ENCODE peak calls at places on chromosome 20, in five cellular contexts. L is stomach, I is transverse colon, Q is RWPE2, W is natural killer cell. J is an unnamed sample.

GRCh38 chr20:48463916-48464315 is 363.9 kb downstream of the PREX1 start:
- DNase-seq in L (no peak), I (no peak), Q (peak; percentile 38), W (no peak), J (no peak)

GRCh38 chr20:3162080-3162611 is 2.5 kb upstream of the FASTKD5 start:
- DNase-seq in L (peak; percentile 42), I (no peak), Q (no peak), W (no peak), J (no peak)

GRCh38 chr20:13105864-13106457 is 97.2 kb downstream of the SPTLC3 start:
- DNase-seq in L (no peak), I (no peak), Q (no peak), W (no peak), J (no peak)

GRCh38 chr20:60038400-60038799 is 80.2 kb downstream of the CDH26 start:
- DNase-seq in L (no peak), I (no peak), Q (peak; percentile 62), W (no peak), J (peak; percentile 44)

GRCh38 chr20:60749804-60750602 is 502.1 kb upstream of the CDH4 start:
- DNase-seq in L (no peak), I (no peak), Q (no peak), W (no peak), J (no peak)

GRCh38 chr20:23205656-23206055 is 119.5 kb upstream of the CD93 start:
- DNase-seq in L (peak; percentile 63), I (peak; percentile 43), Q (no peak), W (no peak), J (no peak)

GRCh38 chr20:62495798-62496325 is 20.1 kb upstream of the GATA5 start:
- DNase-seq in L (peak; percentile 38), I (no peak), Q (no peak), W (no peak), J (no peak)

GRCh38 chr20:38485041-38485440 is 12.4 kb downstream of the RALGAPB start:
- DNase-seq in L (no peak), I (no peak), Q (no peak), W (no peak), J (no peak)

GRCh38 chr20:60057866-60058807 is 99.9 kb downstream of the CDH26 start:
- DNase-seq in L (no peak), I (peak; percentile 14), Q (peak; percentile 76), W (peak; percentile 53), J (peak; percentile 82)

GRCh38 chr20:50735813-50736212 is 4.4 kb downstream of the PARD6B start:
- DNase-seq in L (no peak), I (no peak), Q (no peak), W (no peak), J (no peak)

GRCh38 chr20:57126481-57127092 is 139.9 kb downstream of the BMP7 start:
- DNase-seq in L (no peak), I (no peak), Q (no peak), W (no peak), J (no peak)

GRCh38 chr20:38337561-38338140 is 8.6 kb upstream of the LBP start:
- DNase-seq in L (no peak), I (no peak), Q (no peak), W (no peak), J (no peak)

GRCh38 chr20:58478141-58478805 is 36.9 kb downstream of the APCDD1L start:
- DNase-seq in L (no peak), I (no peak), Q (no peak), W (no peak), J (no peak)

GRCh38 chr20:60000271-60001026 is 42.2 kb downstream of the CDH26 start:
- DNase-seq in L (no peak), I (no peak), Q (no peak), W (no peak), J (peak; percentile 42)

GRCh38 chr20:63747622-63748355 is 8.2 kb downstream of the SLC2A4RG start:
- DNase-seq in L (no peak), I (no peak), Q (no peak), W (no peak), J (no peak)

GRCh38 chr20:37856932-37857660 is 45.8 kb upstream of the VSTM2L start:
- DNase-seq in L (no peak), I (no peak), Q (no peak), W (no peak), J (no peak)

GRCh38 chr20:14925286-14925685 is 587.9 kb upstream of the FLRT3 start:
- DNase-seq in L (no peak), I (no peak), Q (no peak), W (no peak), J (no peak)

GRCh38 chr20:60272790-60273189 is 314.6 kb downstream of the CDH26 start:
- DNase-seq in L (no peak), I (no peak), Q (no peak), W (no peak), J (no peak)

GRCh38 chr20:9508240-9508661 is 6.1 kb upstream of the LAMP5 start:
- DNase-seq in L (no peak), I (no peak), Q (no peak), W (no peak), J (no peak)

GRCh38 chr20:5073154-5074049 is 46.4 kb downstream of the PCNA start:
- DNase-seq in L (peak; percentile 97), I (peak; percentile 93), Q (peak; percentile 88), W (no peak), J (peak; percentile 90)

GRCh38 chr20:1469306-1469905 is 2.8 kb upstream of the NSFL1C start:
- DNase-seq in L (no peak), I (no peak), Q (no peak), W (no peak), J (peak; percentile 65)

GRCh38 chr20:51930775-51931174 is 128.5 kb upstream of the SALL4 start:
- DNase-seq in L (no peak), I (no peak), Q (no peak), W (no peak), J (no peak)

GRCh38 chr20:57294558-57294957 is 28.1 kb upstream of the BMP7 start:
- DNase-seq in L (no peak), I (no peak), Q (no peak), W (no peak), J (no peak)

GRCh38 chr20:24460712-24461111 is 8.7 kb upstream of the SYNDIG1 start:
- DNase-seq in L (no peak), I (no peak), Q (no peak), W (no peak), J (no peak)
- TF ChIP-seq CTCF in L (no peak), I (no peak), Q (no peak), W (no peak), J (no peak)

DNA sequence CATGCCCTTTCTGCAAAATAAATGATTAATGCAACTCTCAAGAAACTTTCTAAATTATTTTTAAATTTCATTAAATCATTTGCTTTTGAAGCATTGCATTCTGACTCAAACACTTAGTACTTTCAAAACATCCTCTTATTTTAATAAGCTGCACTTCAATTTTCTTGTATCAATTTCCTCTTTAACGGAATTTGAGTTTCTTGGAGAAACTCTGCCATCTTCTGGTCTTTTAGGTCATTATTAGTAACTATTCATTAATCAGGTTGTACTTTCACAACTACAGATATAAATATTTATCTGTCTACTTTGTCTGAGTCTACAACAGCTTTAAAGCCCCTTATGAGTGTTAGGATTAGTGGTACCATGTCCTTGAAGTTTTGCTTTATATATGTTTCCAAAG is 30.2 kb downstream of the TMX4 start:
- DNase-seq in L (no peak), I (no peak), Q (no peak), W (no peak), J (no peak)
- TF ChIP-seq CTCF in L (no peak), I (no peak), Q (no peak), W (no peak), J (no peak)

DNA sequence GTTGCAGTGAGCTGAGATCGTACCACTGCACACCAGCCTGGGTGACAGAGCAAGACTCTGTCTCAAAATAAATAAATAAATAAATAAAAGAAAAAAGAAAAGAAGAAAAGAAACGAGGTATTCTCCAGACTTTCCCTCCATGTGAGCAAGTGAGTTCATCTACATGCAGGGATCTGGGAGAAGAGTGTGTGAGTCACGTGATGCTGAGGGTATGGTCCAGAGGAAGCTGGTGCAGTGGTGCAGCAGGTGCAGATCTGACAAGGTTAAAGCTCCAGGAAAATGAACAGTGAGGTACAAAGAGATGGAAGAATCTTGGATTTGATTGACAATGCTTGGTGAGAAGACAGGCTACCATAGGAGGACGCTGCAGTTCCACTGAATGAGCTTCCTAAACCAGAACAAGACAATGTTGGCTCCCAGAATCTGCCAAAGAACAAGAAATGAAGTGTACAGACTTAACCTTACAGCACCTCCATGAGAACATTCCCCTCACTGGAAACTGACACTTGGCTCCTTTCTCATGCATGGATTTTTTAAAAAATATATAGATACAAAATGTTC is 79.5 kb upstream of the BTBD3 start:
- DNase-seq in L (no peak), I (no peak), Q (no peak), W (no peak), J (no peak)
- TF ChIP-seq CTCF in L (no peak), I (no peak), Q (no peak), W (no peak), J (no peak)

GRCh38 chr20:46406200-46406985 is at the start of gene ELMO2:
- DNase-seq in L (peak; percentile 99), I (peak; percentile 98), Q (peak; percentile 100), W (peak; percentile 92), J (peak; percentile 97)
- TF ChIP-seq CTCF in L (peak; percentile 31), I (peak; percentile 56), Q (no peak), W (no peak), J (peak; percentile 26)

DNA sequence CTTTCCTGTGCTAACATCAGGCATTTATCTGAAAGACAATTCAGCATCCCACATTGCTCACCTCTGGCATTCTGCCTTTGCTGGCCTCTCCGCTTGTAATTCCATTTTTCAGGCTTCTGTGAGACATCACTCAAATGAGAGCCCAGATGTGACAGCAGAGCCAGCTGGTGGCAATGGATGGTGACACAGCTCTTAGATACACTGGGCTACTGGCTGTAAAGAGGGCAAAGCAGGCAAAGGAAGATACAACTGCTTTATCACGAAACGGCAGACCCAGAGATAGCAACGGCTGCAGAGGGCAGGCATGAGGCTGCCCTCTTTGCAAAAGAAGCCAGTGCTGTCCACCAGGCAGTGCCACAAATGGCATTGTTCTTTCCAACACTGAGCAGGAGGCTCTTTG is 329.8 kb downstream of the KIF16B start:
- DNase-seq in L (no peak), I (no peak), Q (no peak), W (no peak), J (peak; percentile 36)
- TF ChIP-seq CTCF in L (no peak), I (no peak), Q (no peak), W (no peak), J (no peak)

DNA sequence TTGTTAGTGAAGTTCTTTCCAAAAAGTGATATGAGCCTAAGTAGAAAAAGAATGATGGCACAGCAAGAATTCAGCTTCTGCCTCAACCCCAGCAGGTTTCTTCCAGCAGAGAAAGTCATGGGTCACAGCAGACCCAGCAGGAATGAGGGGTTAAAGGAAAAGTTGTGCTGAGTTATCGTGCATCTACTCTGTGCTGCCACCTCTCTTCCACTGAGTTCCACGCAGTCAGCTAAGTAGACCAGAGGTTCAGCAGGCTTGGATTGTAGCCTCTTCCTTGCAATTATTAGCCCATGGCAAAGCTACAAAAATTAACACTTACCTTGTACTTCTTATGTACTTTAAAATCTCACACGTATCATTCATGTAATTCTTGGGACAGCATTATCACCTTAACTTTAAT is 510.8 kb downstream of the PTPRT start:
- DNase-seq in L (no peak), I (no peak), Q (no peak), W (no peak), J (no peak)
- TF ChIP-seq CTCF in L (peak; percentile 54), I (no peak), Q (peak; percentile 61), W (no peak), J (no peak)

J was measured in osteocyte.